ENCODE peak calls at places on chromosomes 4 and X, in four cellular contexts. One of them, this sample, is unnamed.

GRCh38 chrX:119672252-119672825 is 20.6 kb downstream of the SEPTIN6 start:
- DNase-seq in GM12878: no peak
- DNase-seq in K562: no peak
- DNase-seq in SK-N-SH: peak
- DNase-seq in this sample: peak

GRCh38 chrX:5575407-5575806 is 653.3 kb downstream of the NLGN4X start:
- DNase-seq in GM12878: no peak
- DNase-seq in K562: no peak
- DNase-seq in SK-N-SH: no peak
- DNase-seq in this sample: no peak

GRCh38 chrX:154401045-154401799 is 3.0 kb downstream of the RPL10 start:
- DNase-seq in GM12878: no peak
- DNase-seq in K562: peak
- DNase-seq in SK-N-SH: no peak
- DNase-seq in this sample: peak

GRCh38 chrX:69093960-69094935 is 71.0 kb downstream of the PJA1 start:
- DNase-seq in GM12878: no peak
- DNase-seq in K562: peak
- DNase-seq in SK-N-SH: peak
- DNase-seq in this sample: peak

GRCh38 chr4:545612-546011 is 30.5 kb downstream of the TMEM271 start:
- DNase-seq in GM12878: no peak
- DNase-seq in K562: no peak
- DNase-seq in SK-N-SH: no peak
- DNase-seq in this sample: no peak

GRCh38 chrX:7156879-7157278 is 8.9 kb upstream of the PUDP start:
- DNase-seq in GM12878: no peak
- DNase-seq in K562: no peak
- DNase-seq in SK-N-SH: no peak
- DNase-seq in this sample: no peak

GRCh38 chrX:42151808-42152207 is 228.5 kb upstream of the CASK start:
- DNase-seq in GM12878: no peak
- DNase-seq in K562: no peak
- DNase-seq in SK-N-SH: no peak
- DNase-seq in this sample: no peak

GRCh38 chr4:152083348-152083747 is 322.5 kb upstream of the GATB start:
- DNase-seq in GM12878: no peak
- DNase-seq in K562: no peak
- DNase-seq in SK-N-SH: no peak
- DNase-seq in this sample: no peak

GRCh38 chr4:100679926-100680325 is 162.1 kb upstream of the EMCN start:
- DNase-seq in GM12878: no peak
- DNase-seq in K562: no peak
- DNase-seq in SK-N-SH: no peak
- DNase-seq in this sample: no peak

GRCh38 chrX:28979876-28980275 is 392.6 kb downstream of the IL1RAPL1 start:
- DNase-seq in GM12878: no peak
- DNase-seq in K562: no peak
- DNase-seq in SK-N-SH: no peak
- DNase-seq in this sample: no peak

GRCh38 chrX:39336709-39337294 is 535.5 kb downstream of the MID1IP1 start:
- DNase-seq in GM12878: peak
- DNase-seq in K562: no peak
- DNase-seq in SK-N-SH: no peak
- DNase-seq in this sample: no peak

GRCh38 chr4:138602664-138603063 is 360.5 kb upstream of the SLC7A11 start:
- DNase-seq in GM12878: no peak
- DNase-seq in K562: no peak
- DNase-seq in SK-N-SH: no peak
- DNase-seq in this sample: no peak

GRCh38 chr4:185039508-185040273 is 21.4 kb downstream of the HELT start:
- DNase-seq in GM12878: peak
- DNase-seq in K562: peak
- DNase-seq in SK-N-SH: peak
- DNase-seq in this sample: peak

GRCh38 chr4:36399762-36400353 is 118.4 kb downstream of the DTHD1 start:
- DNase-seq in GM12878: peak
- DNase-seq in K562: peak
- DNase-seq in SK-N-SH: no peak
- DNase-seq in this sample: peak

GRCh38 chr4:81845761-81846160 is 374.1 kb upstream of the RASGEF1B start:
- DNase-seq in GM12878: no peak
- DNase-seq in K562: no peak
- DNase-seq in SK-N-SH: no peak
- DNase-seq in this sample: no peak

GRCh38 chr4:185311113-185311888 is 84.4 kb downstream of the LRP2BP start:
- DNase-seq in GM12878: peak
- DNase-seq in K562: no peak
- DNase-seq in SK-N-SH: no peak
- DNase-seq in this sample: no peak

GRCh38 chr4:107243141-107243779 is 207.1 kb upstream of the DKK2 start:
- DNase-seq in GM12878: no peak
- DNase-seq in K562: no peak
- DNase-seq in SK-N-SH: peak
- DNase-seq in this sample: no peak

GRCh38 chr4:40046311-40046980 is 10.2 kb upstream of the N4BP2 start:
- DNase-seq in GM12878: no peak
- DNase-seq in K562: peak
- DNase-seq in SK-N-SH: no peak
- DNase-seq in this sample: peak

GRCh38 chrX:5829469-5829868 is 399.2 kb downstream of the NLGN4X start:
- DNase-seq in GM12878: no peak
- DNase-seq in K562: no peak
- DNase-seq in SK-N-SH: no peak
- DNase-seq in this sample: no peak

GRCh38 chr4:176927664-176928063 is 134.9 kb upstream of the VEGFC start:
- DNase-seq in GM12878: no peak
- DNase-seq in K562: no peak
- DNase-seq in SK-N-SH: no peak
- DNase-seq in this sample: no peak

GRCh38 chr4:52160859-52161258 is 109.8 kb downstream of the SPATA18 start:
- DNase-seq in GM12878: no peak
- DNase-seq in K562: no peak
- DNase-seq in SK-N-SH: no peak
- DNase-seq in this sample: no peak
- TF ChIP-seq FOXM1 in GM12878: no peak
- TF ChIP-seq FOXM1 in K562: no peak
- TF ChIP-seq FOXM1 in SK-N-SH: no peak
- TF ChIP-seq FOXM1 in this sample: no peak

GRCh38 chrX:140923118-140923517 is 79.3 kb upstream of the SPANXB1 start:
- DNase-seq in GM12878: no peak
- DNase-seq in K562: no peak
- DNase-seq in SK-N-SH: no peak
- DNase-seq in this sample: no peak

GRCh38 chrX:140916891-140917290 is 85.5 kb upstream of the SPANXB1 start:
- DNase-seq in GM12878: no peak
- DNase-seq in K562: no peak
- DNase-seq in SK-N-SH: no peak
- DNase-seq in this sample: no peak

GRCh38 chrX:140917354-140918115 is 84.9 kb upstream of the SPANXB1 start:
- DNase-seq in GM12878: no peak
- DNase-seq in K562: no peak
- DNase-seq in SK-N-SH: no peak
- DNase-seq in this sample: no peak

GRCh38 chrX:140913802-140914501 is 88.4 kb upstream of the SPANXB1 start:
- DNase-seq in GM12878: no peak
- DNase-seq in K562: no peak
- DNase-seq in SK-N-SH: no peak
- DNase-seq in this sample: no peak

GRCh38 chrX:140918398-140919043 is 83.9 kb upstream of the SPANXB1 start:
- DNase-seq in GM12878: peak
- DNase-seq in K562: peak
- DNase-seq in SK-N-SH: peak
- DNase-seq in this sample: peak
- TF ChIP-seq SIN3A in GM12878: no peak
- TF ChIP-seq SIN3A in K562: no peak
- TF ChIP-seq SIN3A in SK-N-SH: no peak
- TF ChIP-seq SIN3A in this sample: no peak

DNA sequence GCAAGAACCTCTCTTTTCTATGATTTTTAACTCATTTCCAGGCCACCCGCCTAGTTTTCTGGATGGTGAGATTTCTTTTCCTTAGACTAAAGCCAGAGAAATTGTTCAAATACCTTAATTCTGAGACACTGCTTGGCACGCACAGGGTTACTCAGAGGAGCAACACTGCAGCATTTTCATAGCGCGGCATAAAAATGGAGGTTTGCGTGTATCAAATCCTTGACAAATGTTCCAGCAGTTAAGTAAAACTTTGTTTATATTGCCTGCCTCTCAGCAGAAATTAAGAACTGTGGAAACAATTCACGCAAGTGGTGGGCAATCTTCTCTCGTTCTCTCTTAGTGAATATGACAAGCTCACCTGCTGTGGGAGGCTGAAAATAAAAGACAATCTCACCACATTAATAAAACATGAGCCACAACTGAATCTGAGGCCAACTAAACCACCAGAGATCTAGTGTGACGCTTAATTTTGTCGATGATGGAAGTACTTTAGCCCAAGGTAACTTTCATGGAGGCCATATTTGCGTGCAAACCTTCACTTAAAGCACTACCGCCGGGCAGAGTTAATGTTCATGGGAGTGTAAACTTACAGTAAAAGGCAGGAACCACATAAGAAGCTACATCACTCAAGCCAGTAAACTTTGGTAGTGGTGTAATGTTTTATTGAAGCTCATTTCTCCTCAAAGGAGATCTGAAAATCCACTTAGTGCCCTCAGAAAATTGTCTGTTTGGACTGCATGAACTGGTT is 894.8 kb upstream of the EPHA5 start:
- DNase-seq in GM12878: no peak
- DNase-seq in K562: no peak
- DNase-seq in SK-N-SH: no peak
- DNase-seq in this sample: no peak
- TF ChIP-seq FOXM1 in GM12878: no peak
- TF ChIP-seq FOXM1 in K562: no peak
- TF ChIP-seq FOXM1 in SK-N-SH: no peak
- TF ChIP-seq FOXM1 in this sample: no peak

GRCh38 chr4:88600129-88600849 is 8.0 kb downstream of the HERC3 start:
- DNase-seq in GM12878: no peak
- DNase-seq in K562: no peak
- DNase-seq in SK-N-SH: no peak
- DNase-seq in this sample: no peak
- TF ChIP-seq SIN3A in GM12878: no peak
- TF ChIP-seq SIN3A in K562: no peak
- TF ChIP-seq SIN3A in SK-N-SH: no peak
- TF ChIP-seq SIN3A in this sample: no peak

GRCh38 chr4:127997534-127998388 is 32.6 kb downstream of the ABHD18 start:
- DNase-seq in GM12878: peak
- DNase-seq in K562: no peak
- DNase-seq in SK-N-SH: no peak
- DNase-seq in this sample: no peak

GRCh38 chr4:127993150-127993549 is 27.9 kb downstream of the ABHD18 start:
- DNase-seq in GM12878: no peak
- DNase-seq in K562: no peak
- DNase-seq in SK-N-SH: no peak
- DNase-seq in this sample: no peak

DNA sequence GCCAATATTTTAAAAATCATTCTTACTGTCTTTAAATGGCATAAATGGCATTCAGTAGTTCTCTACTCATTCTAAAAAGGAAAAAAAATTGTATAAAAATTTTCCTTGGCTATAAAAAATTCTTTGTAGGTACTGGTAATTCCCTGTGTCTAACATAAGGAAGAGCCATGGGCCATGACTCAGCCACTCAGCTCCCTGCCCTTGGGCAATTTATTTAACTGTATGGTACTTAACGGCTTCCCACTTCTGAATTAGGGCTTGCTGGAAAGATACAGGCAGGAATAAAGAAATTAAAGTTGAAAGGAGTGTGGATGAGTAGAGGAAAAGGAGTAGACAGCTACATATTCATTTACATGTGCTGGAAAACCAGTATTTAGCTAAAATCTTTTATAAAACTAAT is 30.6 kb downstream of the ABHD18 start:
- DNase-seq in GM12878: no peak
- DNase-seq in K562: no peak
- DNase-seq in SK-N-SH: no peak
- DNase-seq in this sample: no peak
- TF ChIP-seq FOXM1 in GM12878: no peak
- TF ChIP-seq FOXM1 in K562: no peak
- TF ChIP-seq FOXM1 in SK-N-SH: no peak
- TF ChIP-seq FOXM1 in this sample: no peak

DNA sequence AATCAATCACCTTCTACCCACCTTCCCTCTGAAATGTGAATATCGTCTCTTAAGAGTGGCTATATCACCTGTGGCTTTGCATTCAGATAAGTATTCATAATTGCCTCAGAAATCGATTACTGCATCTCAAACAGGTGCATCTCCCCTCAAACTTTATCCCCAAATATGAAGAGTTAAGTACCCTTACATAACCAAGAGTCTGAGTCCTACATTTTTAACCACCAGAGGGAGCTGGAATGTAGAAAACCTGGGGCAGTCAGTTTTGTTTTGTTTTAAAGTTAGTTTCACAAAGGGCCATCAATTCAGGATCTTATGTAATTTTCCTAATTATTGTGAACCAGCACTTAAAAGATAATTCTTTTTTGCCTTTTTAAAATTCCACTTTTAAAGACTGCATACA is 5.7 kb downstream of the TCEANC start:
- DNase-seq in GM12878: no peak
- DNase-seq in K562: peak
- DNase-seq in SK-N-SH: peak
- DNase-seq in this sample: peak
- TF ChIP-seq SIN3A in GM12878: no peak
- TF ChIP-seq SIN3A in K562: no peak
- TF ChIP-seq SIN3A in SK-N-SH: no peak
- TF ChIP-seq SIN3A in this sample: no peak